ENCODE peak calls at places on chromosomes 3 and 15, in five cellular contexts. X, B, P, S and Y are unnamed samples.

GRCh38 chr3:149670742-149671492 is 13.1 kb upstream of the WWTR1 start:
- DNase-seq in X (no peak), B (peak; percentile 25), P (no peak), S (no peak), Y (no peak)

GRCh38 chr15:72312605-72313447 is 7.1 kb downstream of the CELF6 start:
- DNase-seq in X (no peak), B (peak; percentile 73), P (peak; percentile 85), S (no peak), Y (peak; percentile 31)

GRCh38 chr3:115523467-115523866 is 99.8 kb upstream of the GAP43 start:
- DNase-seq in X (no peak), B (no peak), P (no peak), S (no peak), Y (no peak)

GRCh38 chr3:64341355-64341754 is 116.1 kb upstream of the PRICKLE2 start:
- DNase-seq in X (no peak), B (no peak), P (no peak), S (no peak), Y (no peak)

GRCh38 chr15:51828621-51829359 is 663 bp upstream of the TMOD3 start:
- DNase-seq in X (no peak), B (no peak), P (peak; percentile 20), S (no peak), Y (no peak)

GRCh38 chr15:93882133-93882532 is 349.2 kb upstream of the MCTP2 start:
- DNase-seq in X (no peak), B (no peak), P (no peak), S (no peak), Y (no peak)

GRCh38 chr3:48715179-48715800 is 1.7 kb downstream of the IP6K2 start:
- DNase-seq in X (no peak), B (peak; percentile 62), P (no peak), S (no peak), Y (no peak)

GRCh38 chr3:15292765-15293522 is 39.4 kb downstream of the SH3BP5 start:
- DNase-seq in X (no peak), B (no peak), P (no peak), S (no peak), Y (no peak)

GRCh38 chr15:68187559-68187958 is 17.6 kb downstream of the CALML4 start:
- DNase-seq in X (no peak), B (peak; percentile 73), P (no peak), S (peak; percentile 18), Y (no peak)

GRCh38 chr3:13105851-13106250 is 32.6 kb upstream of the IQSEC1 start:
- DNase-seq in X (no peak), B (no peak), P (no peak), S (no peak), Y (no peak)

GRCh38 chr3:168197162-168197561 is 101.4 kb upstream of the GOLIM4 start:
- DNase-seq in X (no peak), B (no peak), P (no peak), S (no peak), Y (no peak)